ENCODE peak calls at places on chromosomes 7 and 10, in eight cellular contexts. V is COR-L47; C is mesothelial cell of epicardium; Q is frontal cortex; Z is A172; H is fibroblast of lung; P is A549; G is stimulated activated CD4-positive, alpha-beta T cell treated with anti-CD3 and anti-CD28 coated beads, Interleukin-1b, Interleukin-23, amount 100 ng/mL, for 4 hours. J is an unnamed sample.

GRCh38 chr7:155066417-155066950 is 3.6 kb upstream of the HTR5A start:
- DNase-seq in Z (peak; percentile 71), C (no peak), P (no peak), H (peak; percentile 68), V (peak; percentile 24), G (no peak), Q (no peak), J (no peak)

GRCh38 chr10:77631241-77631640 is 6.4 kb downstream of the KCNMA1 start:
- DNase-seq in Q (no peak), P (no peak), Z (no peak), H (no peak), G (no peak), C (no peak), V (no peak), J (no peak)

GRCh38 chr10:3761916-3762708 is 22.9 kb downstream of the KLF6 start:
- DNase-seq in C (no peak), Z (peak; percentile 87), G (no peak), H (peak; percentile 77), P (peak; percentile 21), Q (no peak), V (no peak), J (no peak)

GRCh38 chr10:70652761-70653657 is 19.3 kb upstream of the ADAMTS14 start:
- DNase-seq in V (no peak), Q (no peak), C (no peak), P (no peak), Z (peak; percentile 96), H (peak; percentile 100), G (no peak), J (peak; percentile 87)

GRCh38 chr7:70698219-70698832 is 433.6 kb upstream of the GALNT17 start:
- DNase-seq in C (no peak), P (peak; percentile 55), H (peak; percentile 57), G (no peak), Z (peak; percentile 79), V (peak; percentile 65), Q (peak; percentile 63), J (peak; percentile 63)

GRCh38 chr7:30074422-30075030 is 46.3 kb downstream of the PLEKHA8 start:
- DNase-seq in Z (peak; percentile 70), G (no peak), P (peak; percentile 49), V (peak; percentile 50), C (no peak), H (peak; percentile 70), Q (no peak), J (peak; percentile 33)

GRCh38 chr10:79463578-79464496 is 18.4 kb upstream of the ZCCHC24 start:
- DNase-seq in Z (no peak), Q (no peak), P (no peak), H (no peak), C (no peak), G (no peak), V (no peak), J (no peak)

GRCh38 chr10:86387221-86387794 is 20.7 kb upstream of the GRID1 start:
- DNase-seq in Q (no peak), C (no peak), G (no peak), V (no peak), P (no peak), Z (no peak), H (no peak), J (no peak)

GRCh38 chr7:96695581-96695980 is 14.1 kb downstream of the SEM1 start:
- DNase-seq in P (no peak), Q (no peak), Z (no peak), C (no peak), V (no peak), H (no peak), G (no peak), J (no peak)